ENCODE peak calls at places on chromosomes 11 and 22, in five cellular contexts. O is AG09319, N is progenitor cell of endocrine pancreas, X is epithelial cell of esophagus, W is heart left ventricle. T is an unnamed sample.

GRCh38 chr11:79520086-79520485 is 79.3 kb upstream of the TENM4 start:
- DNase-seq in N (no peak), O (no peak), W (no peak), X (peak), T (no peak)

GRCh38 chr11:129720156-129720555 is 95.5 kb upstream of the TMEM45B start:
- DNase-seq in O (no peak), X (no peak), W (no peak), N (no peak), T (no peak)

GRCh38 chr11:96306933-96307747 is 35.9 kb downstream of the MAML2 start:
- DNase-seq in O (peak), X (peak), N (no peak), W (peak), T (peak)

GRCh38 chr11:35160902-35161585 is 22.1 kb downstream of the CD44 start:
- DNase-seq in O (peak), W (no peak), X (no peak), N (no peak), T (no peak)

GRCh38 chr11:57315491-57315890 is 9.3 kb downstream of the TNKS1BP1 start:
- DNase-seq in N (no peak), W (no peak), X (no peak), O (no peak), T (peak)

GRCh38 chr22:26673485-26673884 is 16.1 kb downstream of the MIAT start:
- DNase-seq in W (no peak), O (no peak), N (no peak), X (peak), T (no peak)

GRCh38 chr22:46528121-46528610 is 9.3 kb downstream of the CELSR1 start:
- DNase-seq in W (no peak), N (no peak), X (peak), O (no peak), T (no peak)

GRCh38 chr22:40107244-40107643 is 70.5 kb upstream of the TNRC6B start:
- DNase-seq in X (no peak), W (no peak), O (no peak), N (no peak), T (no peak)

GRCh38 chr11:35852056-35852455 is 91.8 kb upstream of the LDLRAD3 start:
- DNase-seq in X (no peak), N (no peak), O (no peak), W (peak), T (peak)

GRCh38 chr22:47269689-47270088 is 507.2 kb downstream of the TBC1D22A start:
- DNase-seq in N (no peak), O (no peak), W (no peak), X (no peak), T (no peak)

GRCh38 chr11:130644187-130644586 is 195.7 kb downstream of the ADAMTS15 start:
- DNase-seq in O (no peak), N (no peak), X (no peak), W (no peak), T (no peak)

GRCh38 chr22:38106814-38107578 is 3.5 kb downstream of the BAIAP2L2 start:
- DNase-seq in O (no peak), N (no peak), W (no peak), X (no peak), T (no peak)

GRCh38 chr11:12767022-12767421 is 92.8 kb downstream of the TEAD1 start:
- DNase-seq in X (no peak), W (no peak), N (no peak), O (no peak), T (no peak)

GRCh38 chr11:67641302-67642147 is 2.0 kb upstream of the TBX10 start:
- DNase-seq in N (no peak), W (no peak), X (no peak), O (no peak), T (no peak)

GRCh38 chr11:19359425-19360000 is 118.8 kb upstream of the E2F8 start:
- DNase-seq in X (no peak), W (no peak), O (no peak), N (no peak), T (no peak)

GRCh38 chr11:11432621-11433319 is 79.7 kb upstream of the CSNK2A3 start:
- DNase-seq in O (no peak), W (no peak), X (peak), N (no peak), T (no peak)

GRCh38 chr22:18031670-18032454 is 7.5 kb upstream of the MICAL3 start:
- DNase-seq in W (peak), N (no peak), X (peak), O (peak), T (no peak)

GRCh38 chr22:24474221-24474620 is 20.9 kb upstream of the UPB1 start:
- DNase-seq in N (no peak), W (no peak), O (peak), X (peak), T (no peak)

GRCh38 chr11:44316388-44317240 is 6.7 kb upstream of the ALX4 start:
- DNase-seq in W (no peak), X (no peak), N (no peak), O (no peak), T (no peak)

GRCh38 chr11:82858133-82858532 is 42.1 kb downstream of the PRCP start:
- DNase-seq in O (no peak), X (no peak), W (no peak), N (no peak), T (no peak)

GRCh38 chr22:47836957-47837356 is 1074.5 kb downstream of the TBC1D22A start:
- DNase-seq in X (no peak), W (no peak), N (no peak), O (no peak), T (no peak)

GRCh38 chr11:69667619-69668604 is 7.2 kb downstream of the LTO1 start:
- DNase-seq in X (no peak), O (no peak), W (no peak), N (no peak), T (no peak)

GRCh38 chr11:60158666-60159065 is 24.2 kb downstream of the MS4A6A start:
- DNase-seq in X (peak), N (no peak), W (no peak), O (no peak), T (no peak)

GRCh38 chr11:45665206-45665932 is at the start of gene CHST1:
- DNase-seq in W (peak), N (peak), X (peak), O (no peak), T (peak)

GRCh38 chr22:43945632-43946390 is 9.4 kb upstream of the SAMM50 start:
- DNase-seq in O (no peak), W (peak), N (peak), X (peak), T (peak)

GRCh38 chr11:119266517-119267255 is 50.2 kb downstream of the MCAM start:
- DNase-seq in N (no peak), O (no peak), W (no peak), X (peak), T (no peak)

GRCh38 chr11:9293646-9294045 is 20.7 kb downstream of the TMEM41B start:
- DNase-seq in N (no peak), W (no peak), X (no peak), O (no peak), T (no peak)

GRCh38 chr11:75033916-75034315 is 45.2 kb downstream of the NEU3 start:
- DNase-seq in O (no peak), W (no peak), N (no peak), X (no peak), T (no peak)

GRCh38 chr22:36900880-36901279 is 12.5 kb upstream of the CSF2RB start:
- DNase-seq in W (no peak), O (no peak), X (no peak), N (no peak), T (no peak)

GRCh38 chr11:78575478-78575877 is 814 bp upstream of the NARS2 start:
- DNase-seq in X (no peak), O (no peak), W (no peak), N (no peak), T (no peak)

GRCh38 chr11:111582163-111582562 is 20.1 kb upstream of the SIK2 start:
- DNase-seq in N (no peak), W (no peak), X (no peak), O (no peak), T (no peak)

GRCh38 chr11:86119062-86119461 is 50.2 kb upstream of the PICALM start:
- DNase-seq in X (no peak), O (peak), W (peak), N (no peak), T (no peak)

GRCh38 chr11:92436026-92436425 is 211.4 kb downstream of the FAT3 start:
- DNase-seq in N (no peak), X (no peak), O (no peak), W (no peak), T (no peak)

GRCh38 chr22:40031766-40032470 is 37.2 kb downstream of the FAM83F start:
- DNase-seq in X (no peak), N (no peak), W (no peak), O (no peak), T (no peak)

GRCh38 chr11:86459682-86460460 is 85.2 kb downstream of the CCDC81 start:
- DNase-seq in W (peak), X (peak), N (no peak), O (no peak), T (no peak)

GRCh38 chr11:77884186-77884828 is 63.4 kb downstream of the AAMDC start:
- DNase-seq in O (no peak), N (no peak), X (no peak), W (no peak), T (no peak)

GRCh38 chr11:118957549-118957948 is 1.5 kb downstream of the UPK2 start:
- DNase-seq in N (no peak), X (no peak), O (no peak), W (no peak), T (no peak)

GRCh38 chr11:66985508-66986177 is 10.5 kb downstream of the C11orf86 start:
- DNase-seq in X (no peak), O (no peak), W (no peak), N (no peak), T (no peak)

GRCh38 chr11:115362997-115363396 is 141.2 kb downstream of the CADM1 start:
- DNase-seq in X (no peak), W (peak), N (no peak), O (no peak), T (no peak)

GRCh38 chr22:20865331-20865730 is 6.5 kb downstream of the SNAP29 start:
- DNase-seq in W (no peak), O (no peak), N (no peak), X (no peak), T (no peak)
- TF ChIP-seq CTCF in W (no peak), O (no peak), N (no peak), X (no peak), T (no peak)

DNA sequence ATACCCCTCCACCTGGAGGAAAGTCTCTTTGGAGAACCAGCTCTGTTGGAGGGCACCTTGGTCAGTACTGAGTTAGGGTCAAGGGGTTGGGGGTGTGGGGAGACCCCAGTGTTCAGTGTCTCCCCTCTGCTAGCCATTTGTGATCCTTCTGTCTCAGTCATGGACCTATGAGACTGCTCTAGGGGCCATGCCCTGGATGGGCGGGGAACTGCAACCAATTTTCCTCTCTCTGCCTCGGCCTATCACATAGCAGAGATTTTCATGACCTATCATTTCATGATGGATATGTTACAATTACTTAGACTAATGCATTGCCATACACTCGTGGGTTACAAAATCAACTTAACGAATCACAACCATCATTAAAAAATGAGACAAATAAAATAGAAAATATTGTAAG is 7.4 kb downstream of the OTOG start:
- DNase-seq in X (no peak), N (no peak), W (no peak), O (no peak), T (no peak)
- TF ChIP-seq CTCF in X (no peak), N (no peak), W (no peak), O (no peak), T (no peak)

GRCh38 chr11:134098566-134099184 is 29.8 kb downstream of the JAM3 start:
- DNase-seq in N (no peak), O (no peak), W (no peak), X (peak), T (no peak)
- TF ChIP-seq CTCF in N (peak), O (no peak), W (no peak), X (peak), T (no peak)

DNA sequence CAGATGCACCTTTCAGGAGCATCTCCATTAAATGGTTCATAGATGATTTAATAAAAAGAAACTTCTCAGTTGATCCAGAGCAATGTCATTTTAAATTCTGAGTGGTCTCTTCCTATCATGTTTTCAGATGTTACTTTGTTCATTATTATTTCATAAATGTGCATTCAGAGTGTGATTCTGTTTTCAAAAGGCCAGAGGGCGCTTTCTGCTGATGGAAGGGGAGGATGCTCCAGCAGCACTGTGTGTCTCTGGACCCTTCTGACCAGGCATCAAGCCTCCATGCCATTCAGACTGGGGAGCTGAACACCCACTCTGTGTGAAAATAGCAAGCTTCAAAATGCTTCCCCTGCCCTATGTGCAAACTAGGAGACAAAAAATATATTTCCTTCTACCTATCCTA is 23.9 kb upstream of the CRTAM start:
- DNase-seq in O (no peak), X (peak), W (no peak), N (no peak), T (no peak)
- TF ChIP-seq CTCF in O (no peak), X (peak), W (no peak), N (peak), T (no peak)

DNA sequence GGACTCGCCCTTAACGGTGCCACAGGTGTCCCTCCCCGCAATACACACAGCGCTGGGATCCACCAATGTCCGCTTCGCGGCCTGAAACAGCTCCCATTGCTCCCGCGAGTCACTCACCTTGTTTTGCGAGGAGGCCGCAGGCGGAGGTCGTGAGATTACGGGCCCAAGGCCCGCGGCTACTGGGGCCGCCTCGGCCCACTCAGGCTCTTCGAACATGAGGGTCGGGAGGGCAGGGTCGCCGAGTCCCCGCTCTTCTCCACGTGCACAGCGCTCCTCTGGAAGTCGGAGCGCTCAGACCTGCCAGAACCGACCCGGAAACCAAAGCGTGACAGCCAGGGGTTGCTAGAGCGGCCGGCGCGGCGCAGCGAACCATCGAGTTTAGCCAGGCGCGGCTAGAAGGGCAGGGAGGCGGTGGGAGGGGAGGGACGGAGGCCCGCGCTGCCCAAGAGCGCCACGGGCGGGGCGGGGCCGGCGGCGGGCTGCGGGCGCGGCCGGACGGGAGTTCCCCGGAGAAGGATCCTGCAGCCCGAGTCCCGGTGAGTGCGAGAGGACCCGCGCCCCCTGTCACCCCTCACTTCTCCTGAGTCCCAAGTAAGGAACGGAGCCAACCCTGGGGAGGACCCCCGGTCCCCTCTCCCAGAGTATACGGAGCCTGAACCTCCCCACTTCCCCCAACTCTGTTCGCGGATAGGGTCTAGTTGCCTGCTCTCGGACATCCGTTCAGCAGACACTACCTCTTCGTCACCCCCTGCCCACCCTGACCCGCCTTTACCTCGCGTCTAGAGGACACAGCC is at the start of the genes ILK and RRP8:
- DNase-seq in O (peak), N (peak), W (peak), X (peak), T (peak)
- TF ChIP-seq CTCF in O (peak), N (peak), W (peak), X (no peak), T (no peak)